ENCODE peak calls at places on chromosomes 11 and 22, in seven cellular contexts. B is stimulated activated CD8-positive, alpha-beta memory T cell treated with anti-CD3 and anti-CD28 coated beads, Interleukin-4, amount 100 ng/mL, for 1 hour; F is left cardiac atrium; T is lung; E is T follicular helper cell; P is astrocyte of the spinal cord; R is right cardiac atrium. G is an unnamed sample.

GRCh38 chr22:23856721-23857605 is 712 bp upstream of the SLC2A11 start:
- DNase-seq in B (no peak), F (peak), T (no peak), E (no peak), P (peak), R (peak), G (peak)

GRCh38 chr11:11380340-11380739 is 27.3 kb upstream of the CSNK2A3 start:
- DNase-seq in B (no peak), F (no peak), T (no peak), E (no peak), P (no peak), R (no peak), G (no peak)

GRCh38 chr11:105244157-105244820 is 104.7 kb upstream of the CARD18 start:
- DNase-seq in B (no peak), F (no peak), T (no peak), E (no peak), P (peak), R (no peak), G (peak)

GRCh38 chr11:1473786-1474185 is 12.8 kb downstream of the MOB2 start:
- DNase-seq in B (no peak), F (peak), T (no peak), E (no peak), P (no peak), R (peak), G (no peak)

GRCh38 chr11:134466909-134467567 is 55.0 kb upstream of the B3GAT1 start:
- DNase-seq in B (no peak), F (no peak), T (no peak), E (no peak), P (no peak), R (no peak), G (no peak)

GRCh38 chr11:71996946-71997345 is 1.8 kb upstream of the IL18BP start:
- DNase-seq in B (no peak), F (peak), T (peak), E (no peak), P (no peak), R (peak), G (no peak)

GRCh38 chr11:12838463-12839120 is 164.4 kb downstream of the TEAD1 start:
- DNase-seq in B (no peak), F (no peak), T (no peak), E (no peak), P (no peak), R (no peak), G (peak)

GRCh38 chr11:104148074-104148473 is 15.9 kb downstream of the PDGFD start:
- DNase-seq in B (no peak), F (no peak), T (no peak), E (no peak), P (peak), R (no peak), G (peak)

GRCh38 chr22:46775789-46776485 is 13.5 kb downstream of the TBC1D22A start:
- DNase-seq in B (no peak), F (no peak), T (no peak), E (no peak), P (no peak), R (no peak), G (no peak)

GRCh38 chr11:113553235-113553634 is 78.0 kb upstream of the DRD2 start:
- DNase-seq in B (no peak), F (no peak), T (no peak), E (no peak), P (peak), R (no peak), G (peak)

GRCh38 chr22:45227645-45228400 is 12.9 kb downstream of the KIAA0930 start:
- DNase-seq in B (no peak), F (no peak), T (no peak), E (no peak), P (no peak), R (peak), G (no peak)

GRCh38 chr22:35310556-35311550 is 11.2 kb downstream of the TOM1 start:
- DNase-seq in B (no peak), F (no peak), T (no peak), E (no peak), P (no peak), R (no peak), G (no peak)

GRCh38 chr11:121932646-121933185 is 183.3 kb downstream of the BLID start:
- DNase-seq in B (no peak), F (no peak), T (no peak), E (no peak), P (no peak), R (no peak), G (no peak)

GRCh38 chr22:47918276-47918928 is 1156.0 kb downstream of the TBC1D22A start:
- DNase-seq in B (no peak), F (no peak), T (no peak), E (no peak), P (no peak), R (no peak), G (no peak)

GRCh38 chr11:46055371-46055770 is 65.9 kb downstream of the PHF21A start:
- DNase-seq in B (no peak), F (no peak), T (no peak), E (no peak), P (peak), R (no peak), G (peak)

GRCh38 chr11:120135838-120136237 is 2.1 kb downstream of the TRIM29 start:
- DNase-seq in B (no peak), F (no peak), T (no peak), E (no peak), P (no peak), R (no peak), G (no peak)

GRCh38 chr11:73228268-73229134 is 10.4 kb downstream of the P2RY2 start:
- DNase-seq in B (no peak), F (no peak), T (no peak), E (no peak), P (no peak), R (no peak), G (no peak)

GRCh38 chr11:76237914-76238313 is 31.6 kb upstream of the WNT11 start:
- DNase-seq in B (no peak), F (no peak), T (no peak), E (no peak), P (no peak), R (no peak), G (no peak)

GRCh38 chr11:125946712-125947418 is 1.0 kb downstream of the VSIG10L2 start:
- DNase-seq in B (no peak), F (no peak), T (no peak), E (no peak), P (no peak), R (peak), G (no peak)

GRCh38 chr22:39528080-39528661 is 4.4 kb downstream of the RPS19BP1 start:
- DNase-seq in B (no peak), F (no peak), T (no peak), E (no peak), P (no peak), R (peak), G (no peak)

GRCh38 chr22:24402460-24403192 is 24.8 kb upstream of the ADORA2A start:
- DNase-seq in B (no peak), F (peak), T (peak), E (no peak), P (peak), R (peak), G (peak)

GRCh38 chr11:119585038-119585666 is 143.8 kb downstream of the NECTIN1 start:
- DNase-seq in B (no peak), F (no peak), T (no peak), E (no peak), P (peak), R (no peak), G (no peak)

GRCh38 chr11:118587952-118588351 is 15.7 kb downstream of the ARCN1 start:
- DNase-seq in B (no peak), F (no peak), T (no peak), E (no peak), P (no peak), R (no peak), G (no peak)

GRCh38 chr11:64713031-64713780 is 9.8 kb downstream of the NRXN2 start:
- DNase-seq in B (no peak), F (peak), T (no peak), E (no peak), P (peak), R (peak), G (no peak)

GRCh38 chr22:35230839-35231584 is 26.3 kb upstream of the HMGXB4 start:
- DNase-seq in B (no peak), F (no peak), T (no peak), E (no peak), P (no peak), R (no peak), G (no peak)

G was measured in AG08395.